ENCODE peak calls at places on chromosome 4, in seven cellular contexts. One of them, this sample, is unnamed.

GRCh38 chr4:128379860-128380259 is 92.2 kb upstream of the PGRMC2 start:
- DNase-seq in PC-9: peak
- DNase-seq in hepatocyte: peak
- DNase-seq in GM23338: peak
- DNase-seq in astrocyte: no peak
- DNase-seq in mammary epithelial cell: no peak
- DNase-seq in fibroblast of lung: peak
- DNase-seq in this sample: no peak

GRCh38 chr4:151611960-151612359 is 148.8 kb downstream of the GATB start:
- DNase-seq in mammary epithelial cell: no peak
- DNase-seq in hepatocyte: no peak
- DNase-seq in fibroblast of lung: no peak
- DNase-seq in PC-9: no peak
- DNase-seq in GM23338: no peak
- DNase-seq in astrocyte: no peak
- DNase-seq in this sample: no peak

GRCh38 chr4:87465739-87466366 is 43.5 kb downstream of the NUDT9 start:
- DNase-seq in fibroblast of lung: peak
- DNase-seq in hepatocyte: peak
- DNase-seq in GM23338: peak
- DNase-seq in mammary epithelial cell: peak
- DNase-seq in astrocyte: peak
- DNase-seq in PC-9: no peak
- DNase-seq in this sample: no peak

GRCh38 chr4:120629546-120629945 is 293.0 kb downstream of the PRDM5 start:
- DNase-seq in hepatocyte: no peak
- DNase-seq in GM23338: no peak
- DNase-seq in PC-9: no peak
- DNase-seq in mammary epithelial cell: no peak
- DNase-seq in fibroblast of lung: no peak
- DNase-seq in astrocyte: no peak
- DNase-seq in this sample: no peak

GRCh38 chr4:27666943-27667342 is 806.3 kb downstream of the STIM2 start:
- DNase-seq in fibroblast of lung: peak
- DNase-seq in hepatocyte: no peak
- DNase-seq in astrocyte: no peak
- DNase-seq in GM23338: peak
- DNase-seq in mammary epithelial cell: peak
- DNase-seq in PC-9: no peak
- DNase-seq in this sample: no peak

GRCh38 chr4:127425911-127426310 is 206.8 kb upstream of the INTU start:
- DNase-seq in mammary epithelial cell: no peak
- DNase-seq in hepatocyte: no peak
- DNase-seq in astrocyte: no peak
- DNase-seq in GM23338: no peak
- DNase-seq in fibroblast of lung: no peak
- DNase-seq in PC-9: no peak
- DNase-seq in this sample: no peak

GRCh38 chr4:14906805-14907204 is 95.5 kb upstream of the CPEB2 start:
- DNase-seq in PC-9: no peak
- DNase-seq in fibroblast of lung: no peak
- DNase-seq in mammary epithelial cell: peak
- DNase-seq in hepatocyte: no peak
- DNase-seq in GM23338: no peak
- DNase-seq in astrocyte: peak
- DNase-seq in this sample: no peak

GRCh38 chr4:169956441-169956840 is 69.8 kb downstream of the MFAP3L start:
- DNase-seq in PC-9: no peak
- DNase-seq in hepatocyte: no peak
- DNase-seq in GM23338: no peak
- DNase-seq in fibroblast of lung: no peak
- DNase-seq in mammary epithelial cell: peak
- DNase-seq in astrocyte: peak
- DNase-seq in this sample: no peak

GRCh38 chr4:83387922-83388676 is 53.5 kb upstream of the HPSE start:
- DNase-seq in hepatocyte: no peak
- DNase-seq in astrocyte: no peak
- DNase-seq in fibroblast of lung: peak
- DNase-seq in PC-9: no peak
- DNase-seq in mammary epithelial cell: no peak
- DNase-seq in GM23338: peak
- DNase-seq in this sample: no peak

GRCh38 chr4:133287396-133287795 is 138.3 kb downstream of the PCDH10 start:
- DNase-seq in mammary epithelial cell: no peak
- DNase-seq in fibroblast of lung: no peak
- DNase-seq in GM23338: no peak
- DNase-seq in PC-9: no peak
- DNase-seq in astrocyte: no peak
- DNase-seq in hepatocyte: no peak
- DNase-seq in this sample: no peak

GRCh38 chr4:130071746-130072145 is 975.8 kb downstream of the C4orf33 start:
- DNase-seq in GM23338: no peak
- DNase-seq in hepatocyte: peak
- DNase-seq in mammary epithelial cell: no peak
- DNase-seq in astrocyte: no peak
- DNase-seq in PC-9: no peak
- DNase-seq in fibroblast of lung: no peak
- DNase-seq in this sample: no peak

GRCh38 chr4:2300431-2300861 is 38.5 kb upstream of the MXD4 start:
- DNase-seq in GM23338: no peak
- DNase-seq in astrocyte: no peak
- DNase-seq in hepatocyte: no peak
- DNase-seq in PC-9: no peak
- DNase-seq in mammary epithelial cell: no peak
- DNase-seq in fibroblast of lung: no peak
- DNase-seq in this sample: no peak

GRCh38 chr4:103207673-103208072 is 9.5 kb upstream of the CENPE start:
- DNase-seq in hepatocyte: peak
- DNase-seq in fibroblast of lung: no peak
- DNase-seq in PC-9: peak
- DNase-seq in astrocyte: no peak
- DNase-seq in GM23338: peak
- DNase-seq in mammary epithelial cell: peak
- DNase-seq in this sample: no peak

GRCh38 chr4:65651031-65651430 is 19.3 kb downstream of the EPHA5 start:
- DNase-seq in astrocyte: peak
- DNase-seq in PC-9: no peak
- DNase-seq in fibroblast of lung: no peak
- DNase-seq in mammary epithelial cell: no peak
- DNase-seq in GM23338: no peak
- DNase-seq in hepatocyte: no peak
- DNase-seq in this sample: no peak

DNA sequence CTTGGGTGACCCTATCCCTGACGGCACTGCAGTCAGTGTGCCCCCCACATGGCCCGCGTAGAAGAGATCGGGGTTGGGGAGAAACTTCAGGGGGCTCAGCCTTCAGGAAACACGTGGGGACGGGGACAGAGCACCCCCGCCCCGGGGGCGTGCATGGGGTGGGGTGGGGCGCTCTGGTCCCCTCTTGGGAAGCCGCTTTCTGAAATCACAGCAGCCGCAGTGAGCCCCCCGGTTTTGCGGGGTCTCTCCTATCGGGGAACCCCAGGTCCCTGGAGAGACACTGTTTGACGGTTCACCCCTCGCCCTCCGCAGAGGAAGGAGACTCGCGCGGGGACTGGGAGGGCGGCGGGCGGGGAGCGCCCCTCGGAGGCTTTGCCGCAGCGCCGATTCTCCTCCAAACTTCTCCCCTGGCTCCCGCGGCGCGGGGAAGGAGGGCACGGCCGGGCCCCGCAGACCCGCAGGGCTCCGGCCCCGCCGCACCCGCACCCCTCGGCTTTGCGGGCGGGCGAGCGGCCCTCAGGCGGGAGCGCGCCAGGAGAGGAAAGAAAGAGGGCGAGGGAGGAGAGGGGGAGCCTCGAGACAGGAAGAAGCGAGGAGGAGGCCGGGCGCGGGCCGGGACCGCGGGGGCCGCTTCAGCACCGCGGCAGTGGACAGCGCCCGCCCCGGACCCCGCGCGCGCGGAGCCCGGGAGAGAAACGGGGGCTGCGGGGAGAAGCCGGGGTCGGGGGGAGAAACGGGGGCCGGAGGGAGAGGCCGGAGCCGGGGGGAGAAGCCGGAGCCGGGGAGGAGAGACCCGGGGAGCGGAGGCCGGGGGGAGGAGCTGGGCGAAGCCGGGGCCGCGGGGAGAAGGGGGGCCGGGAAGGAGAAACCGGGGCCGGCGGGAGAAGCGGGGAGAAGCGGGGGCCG is 613 bp downstream of the CPLX1 start:
- DNase-seq in PC-9: no peak
- DNase-seq in GM23338: peak
- DNase-seq in fibroblast of lung: no peak
- DNase-seq in hepatocyte: peak
- DNase-seq in astrocyte: no peak
- DNase-seq in mammary epithelial cell: no peak
- DNase-seq in this sample: no peak
- TF ChIP-seq EZH2 in PC-9: no peak
- TF ChIP-seq EZH2 in GM23338: peak
- TF ChIP-seq EZH2 in fibroblast of lung: peak
- TF ChIP-seq EZH2 in hepatocyte: peak
- TF ChIP-seq EZH2 in astrocyte: peak
- TF ChIP-seq EZH2 in mammary epithelial cell: no peak
- TF ChIP-seq EZH2 in this sample: peak

DNA sequence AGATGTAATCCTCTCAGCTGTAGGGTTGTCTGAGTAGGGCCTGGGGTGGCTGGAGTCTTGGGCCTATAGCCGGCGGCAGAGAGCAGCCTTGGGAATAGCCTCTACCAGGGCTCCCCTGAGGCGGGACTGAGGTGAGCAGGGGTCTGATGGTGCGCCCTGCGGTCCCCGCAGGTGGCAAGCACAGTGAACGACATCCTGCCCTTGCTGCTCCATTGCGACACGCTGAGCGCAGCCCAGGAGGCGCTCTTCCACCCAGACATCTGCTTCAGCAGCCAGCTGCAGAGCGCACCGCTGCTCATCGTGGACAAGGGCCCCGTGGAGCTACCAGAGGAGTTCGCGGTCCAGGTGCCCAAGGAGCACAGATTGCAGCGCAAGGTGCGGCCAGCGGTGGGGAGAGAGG is 317.0 kb downstream of the ADGRL3 start:
- DNase-seq in PC-9: no peak
- DNase-seq in hepatocyte: peak
- DNase-seq in GM23338: peak
- DNase-seq in astrocyte: no peak
- DNase-seq in mammary epithelial cell: no peak
- DNase-seq in fibroblast of lung: no peak
- DNase-seq in this sample: no peak
- TF ChIP-seq CTCF in PC-9: no peak
- TF ChIP-seq CTCF in hepatocyte: peak
- TF ChIP-seq CTCF in GM23338: peak
- TF ChIP-seq CTCF in astrocyte: no peak
- TF ChIP-seq CTCF in mammary epithelial cell: no peak
- TF ChIP-seq CTCF in fibroblast of lung: no peak
- TF ChIP-seq CTCF in this sample: no peak

DNA sequence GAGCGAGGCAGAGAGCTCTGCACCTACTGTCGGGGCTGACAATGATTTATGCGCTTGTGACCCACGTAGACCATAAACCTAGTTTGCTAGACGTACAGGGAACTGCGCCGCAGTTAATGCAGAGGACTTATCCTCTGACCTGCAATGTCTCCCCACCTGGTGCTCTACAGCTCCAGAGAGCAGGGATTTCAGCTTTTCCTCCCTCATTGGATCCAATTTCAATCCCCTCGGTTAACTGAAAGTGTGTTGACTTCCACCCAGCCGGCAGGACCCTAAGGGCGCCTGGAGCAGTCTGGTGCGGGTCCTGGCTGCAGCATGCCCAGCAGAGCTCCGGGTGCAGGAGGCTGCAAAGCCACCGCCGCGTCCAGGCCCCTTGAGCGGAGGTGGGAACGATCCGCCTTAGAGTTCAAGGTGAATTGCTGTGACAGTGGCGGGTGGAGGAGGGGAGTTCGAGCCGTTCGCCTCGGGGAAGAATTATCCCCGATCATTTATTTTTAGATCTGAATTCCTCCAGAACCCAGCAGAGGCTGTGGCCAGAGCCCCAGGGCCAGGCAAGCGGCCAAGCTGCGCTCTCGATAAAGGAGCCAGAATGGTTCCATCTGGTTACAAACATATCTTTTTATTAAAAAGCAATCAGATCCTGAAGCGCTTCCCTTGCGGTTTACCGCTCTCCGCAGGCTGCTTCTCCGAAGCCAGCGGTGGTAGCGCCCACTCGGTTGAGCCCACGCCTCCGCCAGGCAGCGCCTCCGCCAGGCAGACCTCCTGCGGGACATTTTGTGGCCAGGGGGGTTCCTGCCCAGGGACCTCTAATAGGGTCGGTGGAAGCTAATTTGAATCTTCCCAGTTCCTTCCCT is 66.0 kb downstream of the FBXO8 start:
- DNase-seq in fibroblast of lung: peak
- DNase-seq in PC-9: peak
- DNase-seq in astrocyte: peak
- DNase-seq in mammary epithelial cell: peak
- DNase-seq in hepatocyte: peak
- DNase-seq in GM23338: peak
- DNase-seq in this sample: no peak
- TF ChIP-seq EZH2 in fibroblast of lung: peak
- TF ChIP-seq EZH2 in PC-9: no peak
- TF ChIP-seq EZH2 in astrocyte: peak
- TF ChIP-seq EZH2 in mammary epithelial cell: peak
- TF ChIP-seq EZH2 in hepatocyte: peak
- TF ChIP-seq EZH2 in GM23338: peak
- TF ChIP-seq EZH2 in this sample: peak

DNA sequence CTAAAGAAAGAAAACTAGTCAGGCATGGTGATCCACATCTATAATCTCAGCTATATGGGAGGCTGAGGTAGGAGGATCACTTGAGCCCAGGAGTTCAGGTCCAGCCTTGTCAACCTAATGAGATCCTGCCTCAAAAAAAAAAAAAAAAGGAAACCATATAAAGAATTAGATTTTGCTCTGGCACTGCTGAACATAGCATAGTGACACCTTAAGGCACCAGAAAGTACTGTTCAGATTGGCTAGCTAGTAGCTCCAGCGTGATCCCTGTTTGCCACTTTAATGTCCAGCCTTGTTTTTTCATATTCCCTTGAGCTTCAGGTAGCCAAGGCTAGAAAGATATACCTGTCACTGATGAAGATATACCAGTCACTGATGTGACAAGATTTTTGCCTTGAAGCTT is 34.1 kb downstream of the EXOC1 start:
- DNase-seq in GM23338: peak
- DNase-seq in PC-9: no peak
- DNase-seq in fibroblast of lung: no peak
- DNase-seq in hepatocyte: no peak
- DNase-seq in astrocyte: no peak
- DNase-seq in mammary epithelial cell: no peak
- DNase-seq in this sample: no peak
- TF ChIP-seq CTCF in GM23338: peak
- TF ChIP-seq CTCF in PC-9: no peak
- TF ChIP-seq CTCF in fibroblast of lung: no peak
- TF ChIP-seq CTCF in hepatocyte: no peak
- TF ChIP-seq CTCF in astrocyte: no peak
- TF ChIP-seq CTCF in mammary epithelial cell: no peak
- TF ChIP-seq CTCF in this sample: no peak

DNA sequence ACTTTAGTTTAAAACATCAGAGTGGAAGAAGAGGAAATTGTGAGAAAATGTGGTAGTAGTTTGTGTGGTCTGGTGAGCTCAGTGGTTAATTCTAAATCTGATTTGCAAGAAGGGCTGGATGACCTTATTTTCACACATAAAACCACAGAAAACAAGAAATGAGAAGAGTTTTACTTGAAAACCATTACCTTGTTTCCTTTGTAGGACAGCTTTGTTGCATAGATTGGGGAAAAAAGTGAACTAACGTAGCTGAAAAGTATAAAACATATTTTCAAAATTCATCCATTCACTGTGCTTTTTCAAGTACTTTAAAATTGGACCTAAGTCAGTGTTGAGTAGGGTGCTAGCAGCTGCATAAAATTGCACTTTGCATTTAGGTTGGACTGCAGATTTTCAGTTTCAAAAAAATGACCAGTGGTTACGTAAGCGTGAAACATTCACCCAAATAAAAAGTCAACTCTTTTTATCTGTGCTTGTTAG is 211.3 kb downstream of the ARHGAP10 start:
- DNase-seq in PC-9: no peak
- DNase-seq in GM23338: no peak
- DNase-seq in fibroblast of lung: no peak
- DNase-seq in mammary epithelial cell: no peak
- DNase-seq in astrocyte: no peak
- DNase-seq in hepatocyte: no peak
- DNase-seq in this sample: no peak
- TF ChIP-seq EZH2 in PC-9: no peak
- TF ChIP-seq EZH2 in GM23338: no peak
- TF ChIP-seq EZH2 in fibroblast of lung: no peak
- TF ChIP-seq EZH2 in mammary epithelial cell: no peak
- TF ChIP-seq EZH2 in astrocyte: no peak
- TF ChIP-seq EZH2 in hepatocyte: no peak
- TF ChIP-seq EZH2 in this sample: no peak